ENCODE peak calls at places on chromosomes 13 and 19, in ten cellular contexts. One of them, this sample, is unnamed.

GRCh38 chr19:13842294-13843103 is 34.4 kb upstream of the NANOS3 start:
- DNase-seq in foreskin fibroblast: peak
- DNase-seq in left ventricle myocardium inferior: peak
- DNase-seq in T-helper 17 cell: peak
- DNase-seq in GM12891: peak
- DNase-seq in activated CD4-positive, alpha-beta T cell treated with anti-CD3 and anti-CD28 coated beads, Interleukin-2, amount 50 U/mL, for 1 hour: peak
- DNase-seq in NCI-H1930: peak
- DNase-seq in psoas muscle: peak
- DNase-seq in activated CD4-positive, CD25-positive, alpha-beta regulatory T cell treated with anti-CD3 and anti-CD28 coated beads, Interleukin-2, amount 50 U/mL, for 72 hours: peak
- DNase-seq in stimulated activated CD8-positive, alpha-beta memory T cell treated with anti-CD3 and anti-CD28 coated beads, Interleukin-7, amount 100 ng/mL, for 1 hour: no peak
- DNase-seq in this sample: peak

GRCh38 chr19:34305221-34306058 is 51.1 kb downstream of the GARRE1 start:
- DNase-seq in stimulated activated CD8-positive, alpha-beta memory T cell treated with anti-CD3 and anti-CD28 coated beads, Interleukin-7, amount 100 ng/mL, for 1 hour: no peak
- DNase-seq in foreskin fibroblast: no peak
- DNase-seq in psoas muscle: no peak
- DNase-seq in GM12891: no peak
- DNase-seq in T-helper 17 cell: no peak
- DNase-seq in left ventricle myocardium inferior: no peak
- DNase-seq in NCI-H1930: no peak
- DNase-seq in activated CD4-positive, CD25-positive, alpha-beta regulatory T cell treated with anti-CD3 and anti-CD28 coated beads, Interleukin-2, amount 50 U/mL, for 72 hours: no peak
- DNase-seq in activated CD4-positive, alpha-beta T cell treated with anti-CD3 and anti-CD28 coated beads, Interleukin-2, amount 50 U/mL, for 1 hour: no peak
- DNase-seq in this sample: no peak

GRCh38 chr13:29937836-29938235 is 87.4 kb upstream of the UBL3 start:
- DNase-seq in activated CD4-positive, alpha-beta T cell treated with anti-CD3 and anti-CD28 coated beads, Interleukin-2, amount 50 U/mL, for 1 hour: peak
- DNase-seq in T-helper 17 cell: no peak
- DNase-seq in left ventricle myocardium inferior: no peak
- DNase-seq in stimulated activated CD8-positive, alpha-beta memory T cell treated with anti-CD3 and anti-CD28 coated beads, Interleukin-7, amount 100 ng/mL, for 1 hour: no peak
- DNase-seq in foreskin fibroblast: no peak
- DNase-seq in NCI-H1930: no peak
- DNase-seq in activated CD4-positive, CD25-positive, alpha-beta regulatory T cell treated with anti-CD3 and anti-CD28 coated beads, Interleukin-2, amount 50 U/mL, for 72 hours: no peak
- DNase-seq in GM12891: no peak
- DNase-seq in psoas muscle: no peak
- DNase-seq in this sample: no peak

GRCh38 chr19:1221141-1221903 is 15.7 kb downstream of the STK11 start:
- DNase-seq in activated CD4-positive, alpha-beta T cell treated with anti-CD3 and anti-CD28 coated beads, Interleukin-2, amount 50 U/mL, for 1 hour: no peak
- DNase-seq in activated CD4-positive, CD25-positive, alpha-beta regulatory T cell treated with anti-CD3 and anti-CD28 coated beads, Interleukin-2, amount 50 U/mL, for 72 hours: no peak
- DNase-seq in foreskin fibroblast: peak
- DNase-seq in T-helper 17 cell: no peak
- DNase-seq in stimulated activated CD8-positive, alpha-beta memory T cell treated with anti-CD3 and anti-CD28 coated beads, Interleukin-7, amount 100 ng/mL, for 1 hour: no peak
- DNase-seq in GM12891: no peak
- DNase-seq in NCI-H1930: no peak
- DNase-seq in psoas muscle: peak
- DNase-seq in left ventricle myocardium inferior: peak
- DNase-seq in this sample: peak

GRCh38 chr13:62207388-62207787 is 791.7 kb upstream of the PCDH20 start:
- DNase-seq in GM12891: no peak
- DNase-seq in psoas muscle: no peak
- DNase-seq in stimulated activated CD8-positive, alpha-beta memory T cell treated with anti-CD3 and anti-CD28 coated beads, Interleukin-7, amount 100 ng/mL, for 1 hour: no peak
- DNase-seq in activated CD4-positive, alpha-beta T cell treated with anti-CD3 and anti-CD28 coated beads, Interleukin-2, amount 50 U/mL, for 1 hour: no peak
- DNase-seq in left ventricle myocardium inferior: no peak
- DNase-seq in T-helper 17 cell: no peak
- DNase-seq in foreskin fibroblast: no peak
- DNase-seq in activated CD4-positive, CD25-positive, alpha-beta regulatory T cell treated with anti-CD3 and anti-CD28 coated beads, Interleukin-2, amount 50 U/mL, for 72 hours: no peak
- DNase-seq in NCI-H1930: no peak
- DNase-seq in this sample: no peak

GRCh38 chr19:16715613-16716012 is 4.0 kb upstream of the NWD1 start:
- DNase-seq in psoas muscle: no peak
- DNase-seq in GM12891: no peak
- DNase-seq in T-helper 17 cell: no peak
- DNase-seq in NCI-H1930: no peak
- DNase-seq in activated CD4-positive, CD25-positive, alpha-beta regulatory T cell treated with anti-CD3 and anti-CD28 coated beads, Interleukin-2, amount 50 U/mL, for 72 hours: no peak
- DNase-seq in foreskin fibroblast: no peak
- DNase-seq in activated CD4-positive, alpha-beta T cell treated with anti-CD3 and anti-CD28 coated beads, Interleukin-2, amount 50 U/mL, for 1 hour: no peak
- DNase-seq in left ventricle myocardium inferior: no peak
- DNase-seq in stimulated activated CD8-positive, alpha-beta memory T cell treated with anti-CD3 and anti-CD28 coated beads, Interleukin-7, amount 100 ng/mL, for 1 hour: no peak
- DNase-seq in this sample: no peak

GRCh38 chr13:34161829-34162544 is 344.0 kb downstream of the RFC3 start:
- DNase-seq in activated CD4-positive, CD25-positive, alpha-beta regulatory T cell treated with anti-CD3 and anti-CD28 coated beads, Interleukin-2, amount 50 U/mL, for 72 hours: no peak
- DNase-seq in left ventricle myocardium inferior: no peak
- DNase-seq in GM12891: no peak
- DNase-seq in NCI-H1930: no peak
- DNase-seq in psoas muscle: no peak
- DNase-seq in activated CD4-positive, alpha-beta T cell treated with anti-CD3 and anti-CD28 coated beads, Interleukin-2, amount 50 U/mL, for 1 hour: no peak
- DNase-seq in stimulated activated CD8-positive, alpha-beta memory T cell treated with anti-CD3 and anti-CD28 coated beads, Interleukin-7, amount 100 ng/mL, for 1 hour: no peak
- DNase-seq in foreskin fibroblast: peak
- DNase-seq in T-helper 17 cell: no peak
- DNase-seq in this sample: no peak

GRCh38 chr19:22622901-22623840 is 11.0 kb upstream of the ZNF492 start:
- DNase-seq in GM12891: no peak
- DNase-seq in stimulated activated CD8-positive, alpha-beta memory T cell treated with anti-CD3 and anti-CD28 coated beads, Interleukin-7, amount 100 ng/mL, for 1 hour: no peak
- DNase-seq in foreskin fibroblast: no peak
- DNase-seq in T-helper 17 cell: no peak
- DNase-seq in NCI-H1930: no peak
- DNase-seq in left ventricle myocardium inferior: no peak
- DNase-seq in activated CD4-positive, alpha-beta T cell treated with anti-CD3 and anti-CD28 coated beads, Interleukin-2, amount 50 U/mL, for 1 hour: no peak
- DNase-seq in activated CD4-positive, CD25-positive, alpha-beta regulatory T cell treated with anti-CD3 and anti-CD28 coated beads, Interleukin-2, amount 50 U/mL, for 72 hours: no peak
- DNase-seq in psoas muscle: no peak
- DNase-seq in this sample: peak

GRCh38 chr13:72384186-72384823 is 343.1 kb downstream of the MZT1 start:
- DNase-seq in activated CD4-positive, alpha-beta T cell treated with anti-CD3 and anti-CD28 coated beads, Interleukin-2, amount 50 U/mL, for 1 hour: no peak
- DNase-seq in stimulated activated CD8-positive, alpha-beta memory T cell treated with anti-CD3 and anti-CD28 coated beads, Interleukin-7, amount 100 ng/mL, for 1 hour: no peak
- DNase-seq in activated CD4-positive, CD25-positive, alpha-beta regulatory T cell treated with anti-CD3 and anti-CD28 coated beads, Interleukin-2, amount 50 U/mL, for 72 hours: no peak
- DNase-seq in psoas muscle: no peak
- DNase-seq in left ventricle myocardium inferior: no peak
- DNase-seq in foreskin fibroblast: no peak
- DNase-seq in T-helper 17 cell: no peak
- DNase-seq in GM12891: no peak
- DNase-seq in NCI-H1930: no peak
- DNase-seq in this sample: no peak

GRCh38 chr13:51613535-51613934 is 29.3 kb downstream of the WDFY2 start:
- DNase-seq in left ventricle myocardium inferior: no peak
- DNase-seq in activated CD4-positive, alpha-beta T cell treated with anti-CD3 and anti-CD28 coated beads, Interleukin-2, amount 50 U/mL, for 1 hour: no peak
- DNase-seq in foreskin fibroblast: no peak
- DNase-seq in NCI-H1930: no peak
- DNase-seq in psoas muscle: no peak
- DNase-seq in GM12891: no peak
- DNase-seq in T-helper 17 cell: no peak
- DNase-seq in stimulated activated CD8-positive, alpha-beta memory T cell treated with anti-CD3 and anti-CD28 coated beads, Interleukin-7, amount 100 ng/mL, for 1 hour: no peak
- DNase-seq in activated CD4-positive, CD25-positive, alpha-beta regulatory T cell treated with anti-CD3 and anti-CD28 coated beads, Interleukin-2, amount 50 U/mL, for 72 hours: no peak
- DNase-seq in this sample: no peak

GRCh38 chr19:55488986-55489710 is 912 bp downstream of the SSC5D start:
- DNase-seq in foreskin fibroblast: no peak
- DNase-seq in left ventricle myocardium inferior: no peak
- DNase-seq in psoas muscle: no peak
- DNase-seq in activated CD4-positive, alpha-beta T cell treated with anti-CD3 and anti-CD28 coated beads, Interleukin-2, amount 50 U/mL, for 1 hour: no peak
- DNase-seq in NCI-H1930: no peak
- DNase-seq in activated CD4-positive, CD25-positive, alpha-beta regulatory T cell treated with anti-CD3 and anti-CD28 coated beads, Interleukin-2, amount 50 U/mL, for 72 hours: no peak
- DNase-seq in stimulated activated CD8-positive, alpha-beta memory T cell treated with anti-CD3 and anti-CD28 coated beads, Interleukin-7, amount 100 ng/mL, for 1 hour: no peak
- DNase-seq in GM12891: no peak
- DNase-seq in T-helper 17 cell: no peak
- DNase-seq in this sample: no peak

GRCh38 chr13:26589754-26590153 is 32.3 kb downstream of the WASF3 start:
- DNase-seq in foreskin fibroblast: no peak
- DNase-seq in activated CD4-positive, CD25-positive, alpha-beta regulatory T cell treated with anti-CD3 and anti-CD28 coated beads, Interleukin-2, amount 50 U/mL, for 72 hours: no peak
- DNase-seq in GM12891: no peak
- DNase-seq in T-helper 17 cell: no peak
- DNase-seq in activated CD4-positive, alpha-beta T cell treated with anti-CD3 and anti-CD28 coated beads, Interleukin-2, amount 50 U/mL, for 1 hour: no peak
- DNase-seq in psoas muscle: no peak
- DNase-seq in left ventricle myocardium inferior: no peak
- DNase-seq in NCI-H1930: no peak
- DNase-seq in stimulated activated CD8-positive, alpha-beta memory T cell treated with anti-CD3 and anti-CD28 coated beads, Interleukin-7, amount 100 ng/mL, for 1 hour: no peak
- DNase-seq in this sample: no peak

GRCh38 chr13:67632590-67632989 is 402.5 kb upstream of the PCDH9 start:
- DNase-seq in left ventricle myocardium inferior: no peak
- DNase-seq in psoas muscle: no peak
- DNase-seq in stimulated activated CD8-positive, alpha-beta memory T cell treated with anti-CD3 and anti-CD28 coated beads, Interleukin-7, amount 100 ng/mL, for 1 hour: no peak
- DNase-seq in activated CD4-positive, alpha-beta T cell treated with anti-CD3 and anti-CD28 coated beads, Interleukin-2, amount 50 U/mL, for 1 hour: no peak
- DNase-seq in activated CD4-positive, CD25-positive, alpha-beta regulatory T cell treated with anti-CD3 and anti-CD28 coated beads, Interleukin-2, amount 50 U/mL, for 72 hours: no peak
- DNase-seq in GM12891: no peak
- DNase-seq in NCI-H1930: no peak
- DNase-seq in foreskin fibroblast: peak
- DNase-seq in T-helper 17 cell: no peak
- DNase-seq in this sample: no peak

GRCh38 chr13:100363874-100364273 is 224.7 kb downstream of the GGACT start:
- DNase-seq in GM12891: no peak
- DNase-seq in left ventricle myocardium inferior: no peak
- DNase-seq in NCI-H1930: peak
- DNase-seq in stimulated activated CD8-positive, alpha-beta memory T cell treated with anti-CD3 and anti-CD28 coated beads, Interleukin-7, amount 100 ng/mL, for 1 hour: no peak
- DNase-seq in activated CD4-positive, CD25-positive, alpha-beta regulatory T cell treated with anti-CD3 and anti-CD28 coated beads, Interleukin-2, amount 50 U/mL, for 72 hours: no peak
- DNase-seq in foreskin fibroblast: peak
- DNase-seq in psoas muscle: no peak
- DNase-seq in T-helper 17 cell: no peak
- DNase-seq in activated CD4-positive, alpha-beta T cell treated with anti-CD3 and anti-CD28 coated beads, Interleukin-2, amount 50 U/mL, for 1 hour: no peak
- DNase-seq in this sample: no peak

GRCh38 chr13:43830481-43830873 is 43.7 kb upstream of the ENOX1 start:
- DNase-seq in NCI-H1930: no peak
- DNase-seq in left ventricle myocardium inferior: no peak
- DNase-seq in GM12891: no peak
- DNase-seq in T-helper 17 cell: no peak
- DNase-seq in activated CD4-positive, CD25-positive, alpha-beta regulatory T cell treated with anti-CD3 and anti-CD28 coated beads, Interleukin-2, amount 50 U/mL, for 72 hours: no peak
- DNase-seq in foreskin fibroblast: peak
- DNase-seq in activated CD4-positive, alpha-beta T cell treated with anti-CD3 and anti-CD28 coated beads, Interleukin-2, amount 50 U/mL, for 1 hour: no peak
- DNase-seq in stimulated activated CD8-positive, alpha-beta memory T cell treated with anti-CD3 and anti-CD28 coated beads, Interleukin-7, amount 100 ng/mL, for 1 hour: no peak
- DNase-seq in psoas muscle: no peak
- DNase-seq in this sample: no peak

GRCh38 chr13:60448907-60449510 is 52.0 kb downstream of the TDRD3 start:
- DNase-seq in NCI-H1930: peak
- DNase-seq in stimulated activated CD8-positive, alpha-beta memory T cell treated with anti-CD3 and anti-CD28 coated beads, Interleukin-7, amount 100 ng/mL, for 1 hour: no peak
- DNase-seq in psoas muscle: no peak
- DNase-seq in T-helper 17 cell: no peak
- DNase-seq in activated CD4-positive, CD25-positive, alpha-beta regulatory T cell treated with anti-CD3 and anti-CD28 coated beads, Interleukin-2, amount 50 U/mL, for 72 hours: no peak
- DNase-seq in activated CD4-positive, alpha-beta T cell treated with anti-CD3 and anti-CD28 coated beads, Interleukin-2, amount 50 U/mL, for 1 hour: no peak
- DNase-seq in GM12891: no peak
- DNase-seq in foreskin fibroblast: peak
- DNase-seq in left ventricle myocardium inferior: no peak
- DNase-seq in this sample: peak

GRCh38 chr19:35992902-35993765 is 1.9 kb upstream of the SDHAF1 start:
- DNase-seq in psoas muscle: no peak
- DNase-seq in stimulated activated CD8-positive, alpha-beta memory T cell treated with anti-CD3 and anti-CD28 coated beads, Interleukin-7, amount 100 ng/mL, for 1 hour: no peak
- DNase-seq in left ventricle myocardium inferior: no peak
- DNase-seq in foreskin fibroblast: no peak
- DNase-seq in NCI-H1930: no peak
- DNase-seq in activated CD4-positive, CD25-positive, alpha-beta regulatory T cell treated with anti-CD3 and anti-CD28 coated beads, Interleukin-2, amount 50 U/mL, for 72 hours: no peak
- DNase-seq in T-helper 17 cell: no peak
- DNase-seq in activated CD4-positive, alpha-beta T cell treated with anti-CD3 and anti-CD28 coated beads, Interleukin-2, amount 50 U/mL, for 1 hour: no peak
- DNase-seq in GM12891: no peak
- DNase-seq in this sample: no peak

GRCh38 chr19:10760268-10760944 is 42.5 kb downstream of the DNM2 start:
- DNase-seq in GM12891: no peak
- DNase-seq in activated CD4-positive, alpha-beta T cell treated with anti-CD3 and anti-CD28 coated beads, Interleukin-2, amount 50 U/mL, for 1 hour: peak
- DNase-seq in T-helper 17 cell: no peak
- DNase-seq in left ventricle myocardium inferior: no peak
- DNase-seq in NCI-H1930: no peak
- DNase-seq in activated CD4-positive, CD25-positive, alpha-beta regulatory T cell treated with anti-CD3 and anti-CD28 coated beads, Interleukin-2, amount 50 U/mL, for 72 hours: no peak
- DNase-seq in stimulated activated CD8-positive, alpha-beta memory T cell treated with anti-CD3 and anti-CD28 coated beads, Interleukin-7, amount 100 ng/mL, for 1 hour: no peak
- DNase-seq in foreskin fibroblast: peak
- DNase-seq in psoas muscle: no peak
- DNase-seq in this sample: no peak